ENCODE peak calls at places on chromosomes 12 and 14, in seven cellular contexts. One of them, this sample, is unnamed.

GRCh38 chr14:101088395-101088667 is 184.8 kb upstream of the RTL1 start:
- DNase-seq in stimulated activated CD4-positive, alpha-beta T cell treated with anti-CD3 and anti-CD28 coated beads, Interleukin-1b, Interleukin-23, amount 100 ng/mL, for 4 hours: no peak
- DNase-seq in ascending aorta: no peak
- DNase-seq in naive B cell: no peak
- DNase-seq in activated B cell treated with CpG ODN at 0.5 μM for 24 hours: no peak
- DNase-seq in kidney tubule cell: no peak
- DNase-seq in left lobe of liver: peak
- DNase-seq in this sample: no peak

GRCh38 chr14:82755476-82755875 is 1221.8 kb upstream of the SEL1L start:
- DNase-seq in stimulated activated CD4-positive, alpha-beta T cell treated with anti-CD3 and anti-CD28 coated beads, Interleukin-1b, Interleukin-23, amount 100 ng/mL, for 4 hours: no peak
- DNase-seq in ascending aorta: no peak
- DNase-seq in naive B cell: no peak
- DNase-seq in activated B cell treated with CpG ODN at 0.5 μM for 24 hours: no peak
- DNase-seq in kidney tubule cell: no peak
- DNase-seq in left lobe of liver: no peak
- DNase-seq in this sample: no peak

GRCh38 chr12:32131666-32132065 is 25.0 kb downstream of the BICD1 start:
- DNase-seq in stimulated activated CD4-positive, alpha-beta T cell treated with anti-CD3 and anti-CD28 coated beads, Interleukin-1b, Interleukin-23, amount 100 ng/mL, for 4 hours: no peak
- DNase-seq in ascending aorta: no peak
- DNase-seq in naive B cell: no peak
- DNase-seq in activated B cell treated with CpG ODN at 0.5 μM for 24 hours: no peak
- DNase-seq in kidney tubule cell: no peak
- DNase-seq in left lobe of liver: no peak
- DNase-seq in this sample: no peak

GRCh38 chr14:64953661-64954060 is 11.1 kb upstream of the GPX2 start:
- DNase-seq in stimulated activated CD4-positive, alpha-beta T cell treated with anti-CD3 and anti-CD28 coated beads, Interleukin-1b, Interleukin-23, amount 100 ng/mL, for 4 hours: no peak
- DNase-seq in ascending aorta: no peak
- DNase-seq in naive B cell: no peak
- DNase-seq in activated B cell treated with CpG ODN at 0.5 μM for 24 hours: no peak
- DNase-seq in kidney tubule cell: no peak
- DNase-seq in left lobe of liver: no peak
- DNase-seq in this sample: no peak

GRCh38 chr14:61174395-61175386 is 106.4 kb downstream of the TMEM30B start:
- DNase-seq in stimulated activated CD4-positive, alpha-beta T cell treated with anti-CD3 and anti-CD28 coated beads, Interleukin-1b, Interleukin-23, amount 100 ng/mL, for 4 hours: no peak
- DNase-seq in ascending aorta: no peak
- DNase-seq in naive B cell: no peak
- DNase-seq in activated B cell treated with CpG ODN at 0.5 μM for 24 hours: no peak
- DNase-seq in kidney tubule cell: peak
- DNase-seq in left lobe of liver: no peak
- DNase-seq in this sample: no peak

GRCh38 chr14:99479903-99480855 is 480 bp downstream of the SETD3 start:
- DNase-seq in stimulated activated CD4-positive, alpha-beta T cell treated with anti-CD3 and anti-CD28 coated beads, Interleukin-1b, Interleukin-23, amount 100 ng/mL, for 4 hours: peak
- DNase-seq in ascending aorta: peak
- DNase-seq in naive B cell: peak
- DNase-seq in activated B cell treated with CpG ODN at 0.5 μM for 24 hours: peak
- DNase-seq in kidney tubule cell: peak
- DNase-seq in left lobe of liver: peak
- DNase-seq in this sample: no peak

GRCh38 chr14:90969493-90970166 is 90.8 kb downstream of the RPS6KA5 start:
- DNase-seq in stimulated activated CD4-positive, alpha-beta T cell treated with anti-CD3 and anti-CD28 coated beads, Interleukin-1b, Interleukin-23, amount 100 ng/mL, for 4 hours: no peak
- DNase-seq in ascending aorta: no peak
- DNase-seq in naive B cell: no peak
- DNase-seq in activated B cell treated with CpG ODN at 0.5 μM for 24 hours: no peak
- DNase-seq in kidney tubule cell: no peak
- DNase-seq in left lobe of liver: no peak
- DNase-seq in this sample: no peak

GRCh38 chr12:18261273-18261672 is at the start of gene PIK3C2G:
- DNase-seq in stimulated activated CD4-positive, alpha-beta T cell treated with anti-CD3 and anti-CD28 coated beads, Interleukin-1b, Interleukin-23, amount 100 ng/mL, for 4 hours: no peak
- DNase-seq in ascending aorta: no peak
- DNase-seq in naive B cell: no peak
- DNase-seq in activated B cell treated with CpG ODN at 0.5 μM for 24 hours: no peak
- DNase-seq in kidney tubule cell: no peak
- DNase-seq in left lobe of liver: no peak
- DNase-seq in this sample: no peak

GRCh38 chr12:100138048-100138907 is 4.4 kb downstream of the BLTP3B start:
- DNase-seq in stimulated activated CD4-positive, alpha-beta T cell treated with anti-CD3 and anti-CD28 coated beads, Interleukin-1b, Interleukin-23, amount 100 ng/mL, for 4 hours: no peak
- DNase-seq in ascending aorta: no peak
- DNase-seq in naive B cell: peak
- DNase-seq in activated B cell treated with CpG ODN at 0.5 μM for 24 hours: no peak
- DNase-seq in kidney tubule cell: peak
- DNase-seq in left lobe of liver: no peak
- DNase-seq in this sample: no peak

GRCh38 chr12:49980501-49981158 is 7.9 kb downstream of the AQP6 start:
- DNase-seq in stimulated activated CD4-positive, alpha-beta T cell treated with anti-CD3 and anti-CD28 coated beads, Interleukin-1b, Interleukin-23, amount 100 ng/mL, for 4 hours: no peak
- DNase-seq in ascending aorta: no peak
- DNase-seq in naive B cell: no peak
- DNase-seq in activated B cell treated with CpG ODN at 0.5 μM for 24 hours: no peak
- DNase-seq in kidney tubule cell: no peak
- DNase-seq in left lobe of liver: no peak
- DNase-seq in this sample: no peak

GRCh38 chr12:3896851-3897351 is 23.7 kb upstream of the PARP11 start:
- DNase-seq in stimulated activated CD4-positive, alpha-beta T cell treated with anti-CD3 and anti-CD28 coated beads, Interleukin-1b, Interleukin-23, amount 100 ng/mL, for 4 hours: no peak
- DNase-seq in ascending aorta: no peak
- DNase-seq in naive B cell: no peak
- DNase-seq in activated B cell treated with CpG ODN at 0.5 μM for 24 hours: no peak
- DNase-seq in kidney tubule cell: no peak
- DNase-seq in left lobe of liver: no peak
- DNase-seq in this sample: no peak

GRCh38 chr14:30621354-30621953 is 665 bp upstream of the SCFD1 start:
- DNase-seq in stimulated activated CD4-positive, alpha-beta T cell treated with anti-CD3 and anti-CD28 coated beads, Interleukin-1b, Interleukin-23, amount 100 ng/mL, for 4 hours: no peak
- DNase-seq in ascending aorta: no peak
- DNase-seq in naive B cell: peak
- DNase-seq in activated B cell treated with CpG ODN at 0.5 μM for 24 hours: no peak
- DNase-seq in kidney tubule cell: no peak
- DNase-seq in left lobe of liver: no peak
- DNase-seq in this sample: no peak

GRCh38 chr12:48954781-48955501 is 2.3 kb downstream of the ARF3 start:
- DNase-seq in stimulated activated CD4-positive, alpha-beta T cell treated with anti-CD3 and anti-CD28 coated beads, Interleukin-1b, Interleukin-23, amount 100 ng/mL, for 4 hours: no peak
- DNase-seq in ascending aorta: no peak
- DNase-seq in naive B cell: peak
- DNase-seq in activated B cell treated with CpG ODN at 0.5 μM for 24 hours: no peak
- DNase-seq in kidney tubule cell: no peak
- DNase-seq in left lobe of liver: no peak
- DNase-seq in this sample: no peak

GRCh38 chr14:64756712-64757111 is 52.5 kb downstream of the PLEKHG3 start:
- DNase-seq in stimulated activated CD4-positive, alpha-beta T cell treated with anti-CD3 and anti-CD28 coated beads, Interleukin-1b, Interleukin-23, amount 100 ng/mL, for 4 hours: no peak
- DNase-seq in ascending aorta: no peak
- DNase-seq in naive B cell: no peak
- DNase-seq in activated B cell treated with CpG ODN at 0.5 μM for 24 hours: no peak
- DNase-seq in kidney tubule cell: no peak
- DNase-seq in left lobe of liver: no peak
- DNase-seq in this sample: no peak

GRCh38 chr12:104546575-104546974 is 89.8 kb downstream of the CHST11 start:
- DNase-seq in stimulated activated CD4-positive, alpha-beta T cell treated with anti-CD3 and anti-CD28 coated beads, Interleukin-1b, Interleukin-23, amount 100 ng/mL, for 4 hours: no peak
- DNase-seq in ascending aorta: no peak
- DNase-seq in naive B cell: no peak
- DNase-seq in activated B cell treated with CpG ODN at 0.5 μM for 24 hours: no peak
- DNase-seq in kidney tubule cell: no peak
- DNase-seq in left lobe of liver: no peak
- DNase-seq in this sample: no peak

GRCh38 chr14:30243805-30244204 is 315.2 kb upstream of the G2E3 start:
- DNase-seq in stimulated activated CD4-positive, alpha-beta T cell treated with anti-CD3 and anti-CD28 coated beads, Interleukin-1b, Interleukin-23, amount 100 ng/mL, for 4 hours: no peak
- DNase-seq in ascending aorta: no peak
- DNase-seq in naive B cell: no peak
- DNase-seq in activated B cell treated with CpG ODN at 0.5 μM for 24 hours: no peak
- DNase-seq in kidney tubule cell: peak
- DNase-seq in left lobe of liver: no peak
- DNase-seq in this sample: no peak

GRCh38 chr12:48739618-48740269 is 23.2 kb upstream of the CCNT1 start:
- DNase-seq in stimulated activated CD4-positive, alpha-beta T cell treated with anti-CD3 and anti-CD28 coated beads, Interleukin-1b, Interleukin-23, amount 100 ng/mL, for 4 hours: no peak
- DNase-seq in ascending aorta: no peak
- DNase-seq in naive B cell: no peak
- DNase-seq in activated B cell treated with CpG ODN at 0.5 μM for 24 hours: no peak
- DNase-seq in kidney tubule cell: no peak
- DNase-seq in left lobe of liver: no peak
- DNase-seq in this sample: no peak

GRCh38 chr12:68259318-68259940 is 6.0 kb upstream of the IL22 start:
- DNase-seq in stimulated activated CD4-positive, alpha-beta T cell treated with anti-CD3 and anti-CD28 coated beads, Interleukin-1b, Interleukin-23, amount 100 ng/mL, for 4 hours: no peak
- DNase-seq in ascending aorta: no peak
- DNase-seq in naive B cell: no peak
- DNase-seq in activated B cell treated with CpG ODN at 0.5 μM for 24 hours: no peak
- DNase-seq in kidney tubule cell: peak
- DNase-seq in left lobe of liver: no peak
- DNase-seq in this sample: no peak

GRCh38 chr12:22624908-22625646 is at the start of gene ETNK1:
- DNase-seq in stimulated activated CD4-positive, alpha-beta T cell treated with anti-CD3 and anti-CD28 coated beads, Interleukin-1b, Interleukin-23, amount 100 ng/mL, for 4 hours: peak
- DNase-seq in ascending aorta: peak
- DNase-seq in naive B cell: peak
- DNase-seq in activated B cell treated with CpG ODN at 0.5 μM for 24 hours: peak
- DNase-seq in kidney tubule cell: peak
- DNase-seq in left lobe of liver: peak
- DNase-seq in this sample: peak

GRCh38 chr14:71626281-71626835 is 305.9 kb upstream of the RGS6 start:
- DNase-seq in stimulated activated CD4-positive, alpha-beta T cell treated with anti-CD3 and anti-CD28 coated beads, Interleukin-1b, Interleukin-23, amount 100 ng/mL, for 4 hours: no peak
- DNase-seq in ascending aorta: no peak
- DNase-seq in naive B cell: no peak
- DNase-seq in activated B cell treated with CpG ODN at 0.5 μM for 24 hours: no peak
- DNase-seq in kidney tubule cell: no peak
- DNase-seq in left lobe of liver: no peak
- DNase-seq in this sample: no peak

GRCh38 chr14:31530136-31530535 is 31.1 kb upstream of the NUBPL start:
- DNase-seq in stimulated activated CD4-positive, alpha-beta T cell treated with anti-CD3 and anti-CD28 coated beads, Interleukin-1b, Interleukin-23, amount 100 ng/mL, for 4 hours: no peak
- DNase-seq in ascending aorta: no peak
- DNase-seq in naive B cell: no peak
- DNase-seq in activated B cell treated with CpG ODN at 0.5 μM for 24 hours: no peak
- DNase-seq in kidney tubule cell: no peak
- DNase-seq in left lobe of liver: no peak
- DNase-seq in this sample: no peak

GRCh38 chr14:101078105-101078891 is 174.8 kb upstream of the RTL1 start:
- DNase-seq in stimulated activated CD4-positive, alpha-beta T cell treated with anti-CD3 and anti-CD28 coated beads, Interleukin-1b, Interleukin-23, amount 100 ng/mL, for 4 hours: no peak
- DNase-seq in ascending aorta: no peak
- DNase-seq in naive B cell: no peak
- DNase-seq in activated B cell treated with CpG ODN at 0.5 μM for 24 hours: no peak
- DNase-seq in kidney tubule cell: no peak
- DNase-seq in left lobe of liver: peak
- DNase-seq in this sample: no peak

GRCh38 chr14:72457641-72458040 is 436.3 kb downstream of the DPF3 start:
- DNase-seq in stimulated activated CD4-positive, alpha-beta T cell treated with anti-CD3 and anti-CD28 coated beads, Interleukin-1b, Interleukin-23, amount 100 ng/mL, for 4 hours: no peak
- DNase-seq in ascending aorta: no peak
- DNase-seq in naive B cell: no peak
- DNase-seq in activated B cell treated with CpG ODN at 0.5 μM for 24 hours: no peak
- DNase-seq in kidney tubule cell: peak
- DNase-seq in left lobe of liver: no peak
- DNase-seq in this sample: no peak

GRCh38 chr14:86575141-86575540 is 1045.2 kb downstream of the FLRT2 start:
- DNase-seq in stimulated activated CD4-positive, alpha-beta T cell treated with anti-CD3 and anti-CD28 coated beads, Interleukin-1b, Interleukin-23, amount 100 ng/mL, for 4 hours: no peak
- DNase-seq in ascending aorta: no peak
- DNase-seq in naive B cell: no peak
- DNase-seq in activated B cell treated with CpG ODN at 0.5 μM for 24 hours: no peak
- DNase-seq in kidney tubule cell: no peak
- DNase-seq in left lobe of liver: no peak
- DNase-seq in this sample: no peak

GRCh38 chr12:17954788-17955187 is 135.2 kb downstream of the RERGL start:
- DNase-seq in stimulated activated CD4-positive, alpha-beta T cell treated with anti-CD3 and anti-CD28 coated beads, Interleukin-1b, Interleukin-23, amount 100 ng/mL, for 4 hours: no peak
- DNase-seq in ascending aorta: no peak
- DNase-seq in naive B cell: no peak
- DNase-seq in activated B cell treated with CpG ODN at 0.5 μM for 24 hours: no peak
- DNase-seq in kidney tubule cell: no peak
- DNase-seq in left lobe of liver: no peak
- DNase-seq in this sample: no peak

This sample was measured in NCI-H1092.